ENCODE peak calls at places on chromosomes 5 and 9, in four cellular contexts. One of them, this sample, is unnamed.

GRCh38 chr5:56763711-56764466 is 51.5 kb upstream of the MAP3K1 start:
- DNase-seq in astrocyte of the spinal cord: peak
- DNase-seq in body of pancreas: peak
- DNase-seq in fibroblast of lung: peak
- DNase-seq in this sample: peak

GRCh38 chr9:74494490-74494889 is 2.6 kb upstream of the RORB start:
- DNase-seq in astrocyte of the spinal cord: no peak
- DNase-seq in body of pancreas: no peak
- DNase-seq in fibroblast of lung: no peak
- DNase-seq in this sample: no peak

GRCh38 chr5:151931260-151931659 is 6.6 kb upstream of the GLRA1 start:
- DNase-seq in astrocyte of the spinal cord: no peak
- DNase-seq in body of pancreas: no peak
- DNase-seq in fibroblast of lung: no peak
- DNase-seq in this sample: no peak

GRCh38 chr9:37241340-37241739 is 121.0 kb downstream of the ZCCHC7 start:
- DNase-seq in astrocyte of the spinal cord: no peak
- DNase-seq in body of pancreas: no peak
- DNase-seq in fibroblast of lung: no peak
- DNase-seq in this sample: no peak

GRCh38 chr5:18465833-18466681 is 831.8 kb downstream of the TAF11L14 start:
- DNase-seq in astrocyte of the spinal cord: peak
- DNase-seq in body of pancreas: peak
- DNase-seq in fibroblast of lung: peak
- DNase-seq in this sample: peak

GRCh38 chr9:136543830-136544548 is 1.9 kb downstream of the NOTCH1 start:
- DNase-seq in astrocyte of the spinal cord: no peak
- DNase-seq in body of pancreas: peak
- DNase-seq in fibroblast of lung: no peak
- DNase-seq in this sample: no peak

GRCh38 chr5:6734243-6734695 is 21.0 kb downstream of the TENT4A start:
- DNase-seq in astrocyte of the spinal cord: no peak
- DNase-seq in body of pancreas: no peak
- DNase-seq in fibroblast of lung: peak
- DNase-seq in this sample: peak

GRCh38 chr9:91677822-91678221 is 254.2 kb upstream of the NFIL3 start:
- DNase-seq in astrocyte of the spinal cord: no peak
- DNase-seq in body of pancreas: no peak
- DNase-seq in fibroblast of lung: no peak
- DNase-seq in this sample: no peak

GRCh38 chr5:76785493-76785892 is 33.3 kb upstream of the F2RL1 start:
- DNase-seq in astrocyte of the spinal cord: peak
- DNase-seq in body of pancreas: no peak
- DNase-seq in fibroblast of lung: peak
- DNase-seq in this sample: no peak

GRCh38 chr5:174396541-174396940 is 327.8 kb upstream of the MSX2 start:
- DNase-seq in astrocyte of the spinal cord: no peak
- DNase-seq in body of pancreas: no peak
- DNase-seq in fibroblast of lung: no peak
- DNase-seq in this sample: no peak

GRCh38 chr5:41402845-41403244 is 107.6 kb downstream of the PLCXD3 start:
- DNase-seq in astrocyte of the spinal cord: no peak
- DNase-seq in body of pancreas: no peak
- DNase-seq in fibroblast of lung: no peak
- DNase-seq in this sample: no peak

GRCh38 chr5:154861946-154862345 is 3.5 kb downstream of the CNOT8 start:
- DNase-seq in astrocyte of the spinal cord: no peak
- DNase-seq in body of pancreas: no peak
- DNase-seq in fibroblast of lung: no peak
- DNase-seq in this sample: no peak

GRCh38 chr5:101543780-101544179 is 640.7 kb upstream of the ST8SIA4 start:
- DNase-seq in astrocyte of the spinal cord: peak
- DNase-seq in body of pancreas: no peak
- DNase-seq in fibroblast of lung: peak
- DNase-seq in this sample: no peak

GRCh38 chr5:171450423-171451246 is 31.2 kb downstream of the FGF18 start:
- DNase-seq in astrocyte of the spinal cord: peak
- DNase-seq in body of pancreas: peak
- DNase-seq in fibroblast of lung: peak
- DNase-seq in this sample: peak
- H3K4me3 ChIP-seq in astrocyte of the spinal cord: peak
- H3K4me3 ChIP-seq in body of pancreas: no peak
- H3K4me3 ChIP-seq in fibroblast of lung: no peak
- H3K4me3 ChIP-seq in this sample: peak

GRCh38 chr9:85940832-85941616 is at the start of gene NAA35:
- DNase-seq in astrocyte of the spinal cord: peak
- DNase-seq in body of pancreas: peak
- DNase-seq in fibroblast of lung: peak
- DNase-seq in this sample: peak
- TF ChIP-seq CTCF in astrocyte of the spinal cord: no peak
- TF ChIP-seq CTCF in body of pancreas: no peak
- TF ChIP-seq CTCF in fibroblast of lung: no peak
- TF ChIP-seq CTCF in this sample: no peak

DNA sequence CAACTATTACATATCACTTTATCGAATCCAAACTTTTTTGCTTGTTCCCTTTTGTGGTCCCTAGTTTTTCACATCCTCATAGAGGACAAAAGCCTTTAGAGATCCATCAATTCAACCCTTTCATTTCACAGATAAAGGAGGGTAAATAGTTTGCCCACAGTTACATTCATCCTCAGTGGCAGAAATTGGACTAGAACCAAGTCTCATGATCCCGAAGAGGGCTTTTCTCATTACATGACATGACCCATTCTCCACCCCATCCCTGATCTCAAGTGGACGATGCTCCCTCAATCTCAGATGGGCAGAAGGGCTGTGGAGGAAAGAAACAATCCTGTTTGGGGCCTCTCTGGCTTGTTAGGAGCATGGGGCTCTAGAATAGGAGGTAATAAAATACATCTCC is 23.1 kb downstream of the TICAM2 start:
- DNase-seq in astrocyte of the spinal cord: no peak
- DNase-seq in body of pancreas: no peak
- DNase-seq in fibroblast of lung: no peak
- DNase-seq in this sample: no peak
- H3K4me3 ChIP-seq in astrocyte of the spinal cord: no peak
- H3K4me3 ChIP-seq in body of pancreas: no peak
- H3K4me3 ChIP-seq in fibroblast of lung: no peak
- H3K4me3 ChIP-seq in this sample: no peak

GRCh38 chr5:175564716-175565115 is 86.4 kb downstream of the SFXN1 start:
- DNase-seq in astrocyte of the spinal cord: no peak
- DNase-seq in body of pancreas: no peak
- DNase-seq in fibroblast of lung: no peak
- DNase-seq in this sample: no peak

GRCh38 chr5:175572922-175573321 is 84.9 kb upstream of the HRH2 start:
- DNase-seq in astrocyte of the spinal cord: peak
- DNase-seq in body of pancreas: no peak
- DNase-seq in fibroblast of lung: peak
- DNase-seq in this sample: no peak

GRCh38 chr5:175566697-175567096 is 88.3 kb downstream of the SFXN1 start:
- DNase-seq in astrocyte of the spinal cord: no peak
- DNase-seq in body of pancreas: no peak
- DNase-seq in fibroblast of lung: no peak
- DNase-seq in this sample: no peak

GRCh38 chr5:175569701-175570100 is 88.2 kb upstream of the HRH2 start:
- DNase-seq in astrocyte of the spinal cord: no peak
- DNase-seq in body of pancreas: no peak
- DNase-seq in fibroblast of lung: no peak
- DNase-seq in this sample: no peak

GRCh38 chr5:175567954-175568353 is 89.6 kb downstream of the SFXN1 start:
- DNase-seq in astrocyte of the spinal cord: no peak
- DNase-seq in body of pancreas: no peak
- DNase-seq in fibroblast of lung: no peak
- DNase-seq in this sample: no peak
- TF ChIP-seq CTCF in astrocyte of the spinal cord: no peak
- TF ChIP-seq CTCF in body of pancreas: no peak
- TF ChIP-seq CTCF in fibroblast of lung: no peak
- TF ChIP-seq CTCF in this sample: no peak

GRCh38 chr5:177601126-177601525 is 1.2 kb downstream of the B4GALT7 start:
- DNase-seq in astrocyte of the spinal cord: no peak
- DNase-seq in body of pancreas: no peak
- DNase-seq in fibroblast of lung: no peak
- DNase-seq in this sample: no peak
- H3K4me3 ChIP-seq in astrocyte of the spinal cord: peak
- H3K4me3 ChIP-seq in body of pancreas: no peak
- H3K4me3 ChIP-seq in fibroblast of lung: peak
- H3K4me3 ChIP-seq in this sample: peak